ENCODE peak calls at places on chromosomes 13 and 19, in six cellular contexts. F is AG04450, N is cardiac fibroblast, I is psoas muscle, W is IMR-90, R is heart right ventricle. E is an unnamed sample.

GRCh38 chr19:6238643-6239281 is 41.0 kb downstream of the MLLT1 start:
- DNase-seq in R (peak; percentile 53), I (peak; percentile 74), F (no peak), N (peak; percentile 81), W (peak; percentile 34), E (peak; percentile 79)

GRCh38 chr13:91553584-91553983 is 155.2 kb downstream of the GPC5 start:
- DNase-seq in W (no peak), F (no peak), N (no peak), I (no peak), R (no peak), E (no peak)

GRCh38 chr19:2038284-2039081 is 12.6 kb downstream of the MKNK2 start:
- DNase-seq in N (no peak), I (no peak), F (no peak), R (no peak), W (no peak), E (no peak)

GRCh38 chr19:51122112-51122981 is 2.4 kb upstream of the SIGLEC9 start:
- DNase-seq in F (no peak), R (no peak), I (no peak), N (peak; percentile 36), W (no peak), E (no peak)

GRCh38 chr19:16886305-16886880 is 2.4 kb upstream of the F2RL3 start:
- DNase-seq in F (no peak), I (peak; percentile 55), N (peak; percentile 89), R (peak; percentile 66), W (peak; percentile 46), E (no peak)

GRCh38 chr19:4732680-4733114 is 9.1 kb upstream of the DPP9 start:
- DNase-seq in N (peak; percentile 75), I (no peak), R (peak; percentile 44), F (peak; percentile 26), W (peak; percentile 57), E (peak; percentile 37)

GRCh38 chr19:30406220-30406944 is 34.2 kb downstream of the ZNF536 start:
- DNase-seq in R (peak; percentile 15), W (no peak), F (no peak), N (no peak), I (no peak), E (peak; percentile 1)

GRCh38 chr13:30802953-30803478 is 67.7 kb downstream of the ALOX5AP start:
- DNase-seq in I (peak; percentile 90), R (peak; percentile 82), W (peak; percentile 70), F (peak; percentile 43), N (peak; percentile 85), E (peak; percentile 19)

GRCh38 chr13:50911937-50912624 is 2.5 kb downstream of the RNASEH2B start:
- DNase-seq in R (peak; percentile 89), I (peak; percentile 86), W (peak; percentile 90), N (peak; percentile 88), F (peak; percentile 79), E (peak; percentile 50)

GRCh38 chr13:30796132-30796832 is 60.9 kb downstream of the ALOX5AP start:
- DNase-seq in I (no peak), N (peak; percentile 62), R (no peak), F (no peak), W (peak; percentile 62), E (no peak)

GRCh38 chr19:51470966-51471365 is 7.4 kb upstream of the CEACAM18 start:
- DNase-seq in N (peak; percentile 28), I (no peak), R (no peak), W (no peak), F (no peak), E (no peak)

GRCh38 chr19:41023193-41023592 is 32.1 kb downstream of the CYP2B6 start:
- DNase-seq in R (no peak), W (no peak), N (no peak), I (no peak), F (no peak), E (no peak)

GRCh38 chr19:30556230-30556711 is 184.1 kb downstream of the ZNF536 start:
- DNase-seq in I (no peak), W (no peak), N (no peak), F (no peak), R (no peak), E (peak; percentile 52)

GRCh38 chr19:33477781-33478180 is 43.8 kb downstream of the PEPD start:
- DNase-seq in N (no peak), W (peak; percentile 21), F (no peak), R (no peak), I (no peak), E (no peak)

GRCh38 chr13:74487091-74487722 is 353.0 kb upstream of the KLF12 start:
- DNase-seq in F (no peak), I (no peak), W (no peak), R (no peak), N (no peak), E (no peak)

GRCh38 chr19:43743059-43743458 is 11.7 kb downstream of the SMG9 start:
- DNase-seq in I (no peak), W (peak; percentile 57), F (no peak), R (no peak), N (peak; percentile 67), E (no peak)

GRCh38 chr19:34806976-34807860 is 34.2 kb upstream of the ZNF599 start:
- DNase-seq in I (no peak), F (no peak), W (no peak), N (no peak), R (no peak), E (no peak)

GRCh38 chr19:35311901-35312665 is 16.9 kb upstream of the CD22 start:
- DNase-seq in N (no peak), I (no peak), R (no peak), F (no peak), W (no peak), E (no peak)

DNA sequence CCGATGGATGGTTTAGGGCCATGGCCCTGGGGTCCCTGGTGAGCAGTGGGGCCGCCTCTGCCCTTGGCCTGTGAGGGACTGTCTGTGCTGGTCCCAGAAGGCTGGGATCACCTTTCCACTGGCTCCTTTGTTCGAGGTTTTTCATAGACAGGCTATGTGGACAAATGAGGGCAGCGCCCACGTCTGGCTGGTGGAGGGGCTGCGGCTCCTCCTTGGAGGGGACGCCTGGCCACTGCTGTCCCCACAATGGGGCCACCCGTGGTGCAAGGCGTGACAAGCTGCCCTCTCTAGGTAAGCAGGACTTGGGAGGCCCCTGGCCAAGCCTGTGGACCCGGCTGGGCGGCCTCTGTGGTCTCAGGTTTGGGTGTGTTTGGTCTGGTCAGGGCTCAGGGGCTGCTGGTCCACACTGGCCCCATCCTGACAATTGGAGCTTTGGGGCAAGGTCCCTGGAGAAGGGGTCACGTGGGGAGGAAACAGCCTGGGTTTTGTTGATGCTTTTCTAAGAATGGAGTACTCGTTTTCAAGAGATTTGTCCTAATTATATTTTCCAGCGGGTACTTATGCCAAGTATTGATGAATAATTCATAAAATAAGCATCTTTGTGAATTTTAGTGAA is 33.3 kb downstream of the MCF2L start:
- DNase-seq in R (no peak), I (no peak), N (no peak), F (no peak), W (no peak), E (no peak)
- TF ChIP-seq CTCF in R (peak; percentile 6), I (peak; percentile 13), N (no peak), F (peak; percentile 18), W (peak; percentile 7), E (peak; percentile 4)

DNA sequence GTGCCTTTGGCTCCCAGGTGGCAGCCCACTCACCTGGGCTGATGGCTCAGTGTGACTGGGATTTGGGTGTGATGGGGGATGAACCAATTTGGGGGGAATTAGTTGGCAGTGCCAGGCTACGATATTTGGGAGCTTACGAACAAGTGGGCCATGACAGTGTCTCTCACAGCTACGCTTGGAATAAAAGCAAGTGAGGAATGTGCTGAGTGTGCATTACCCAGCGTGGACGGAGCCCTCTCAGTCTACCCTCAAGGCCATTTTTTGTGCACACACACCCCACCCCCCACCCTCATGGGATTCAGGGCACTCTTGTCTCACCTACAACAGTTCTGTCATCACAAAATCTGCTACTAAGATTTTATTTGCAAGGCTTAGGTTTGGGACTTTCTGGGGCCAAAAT is 329.1 kb downstream of the NDFIP2 start:
- DNase-seq in I (no peak), R (no peak), N (no peak), W (no peak), F (no peak), E (no peak)
- TF ChIP-seq CTCF in I (no peak), R (no peak), N (no peak), W (no peak), F (no peak), E (no peak)

DNA sequence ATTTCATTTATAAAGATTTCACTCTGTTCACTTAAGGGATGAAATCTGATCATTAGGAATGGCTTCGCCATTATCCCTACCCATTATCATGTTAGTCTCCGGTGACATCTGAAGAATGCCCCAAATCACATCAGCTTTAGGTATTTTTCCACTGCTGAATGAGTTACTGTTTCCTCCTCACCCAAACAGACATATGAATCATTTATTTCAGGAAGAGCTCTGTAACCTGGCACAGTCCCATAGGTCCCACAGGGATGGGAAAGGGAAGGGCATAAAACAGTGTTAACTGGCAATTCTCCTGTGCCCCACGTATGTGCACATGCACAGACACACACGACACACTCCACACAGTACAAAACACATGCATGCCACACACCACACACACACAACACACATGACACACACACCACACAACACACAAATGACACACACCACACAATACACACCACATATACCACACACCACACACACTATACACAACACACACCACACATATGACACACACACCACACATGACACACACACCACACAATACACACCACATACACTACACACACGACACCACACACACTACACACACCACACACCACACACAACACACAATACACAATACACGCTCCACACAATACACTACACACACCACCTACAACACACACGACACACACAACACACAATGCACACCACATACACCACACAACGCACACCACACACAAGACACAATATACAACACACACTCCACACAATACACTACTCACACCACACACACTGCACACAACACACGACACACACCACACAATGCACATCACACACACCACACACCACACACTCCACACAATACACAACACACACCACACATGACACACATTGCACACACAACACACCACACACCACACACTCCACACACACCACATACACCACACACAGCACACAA is 15.4 kb downstream of the TMEM255B start:
- DNase-seq in R (no peak), I (no peak), F (no peak), W (peak; percentile 19), N (peak; percentile 59), E (no peak)
- TF ChIP-seq CTCF in R (no peak), I (no peak), F (no peak), W (no peak), N (no peak), E (no peak)

GRCh38 chr19:54095136-54095858 is 5.3 kb downstream of the OSCAR start:
- DNase-seq in R (no peak), F (no peak), W (no peak), N (no peak), I (no peak), E (no peak)

GRCh38 chr19:54094601-54095000 is 6.0 kb downstream of the OSCAR start:
- DNase-seq in F (no peak), I (no peak), N (no peak), R (no peak), W (no peak), E (no peak)

GRCh38 chr19:54102421-54103169 is at the start of gene NDUFA3:
- DNase-seq in R (peak; percentile 97), F (peak; percentile 97), N (peak; percentile 99), I (peak; percentile 99), W (peak; percentile 98), E (peak; percentile 92)

GRCh38 chr19:54100560-54100959 is at the start of gene OSCAR:
- DNase-seq in F (no peak), R (no peak), I (no peak), W (no peak), N (no peak), E (no peak)

DNA sequence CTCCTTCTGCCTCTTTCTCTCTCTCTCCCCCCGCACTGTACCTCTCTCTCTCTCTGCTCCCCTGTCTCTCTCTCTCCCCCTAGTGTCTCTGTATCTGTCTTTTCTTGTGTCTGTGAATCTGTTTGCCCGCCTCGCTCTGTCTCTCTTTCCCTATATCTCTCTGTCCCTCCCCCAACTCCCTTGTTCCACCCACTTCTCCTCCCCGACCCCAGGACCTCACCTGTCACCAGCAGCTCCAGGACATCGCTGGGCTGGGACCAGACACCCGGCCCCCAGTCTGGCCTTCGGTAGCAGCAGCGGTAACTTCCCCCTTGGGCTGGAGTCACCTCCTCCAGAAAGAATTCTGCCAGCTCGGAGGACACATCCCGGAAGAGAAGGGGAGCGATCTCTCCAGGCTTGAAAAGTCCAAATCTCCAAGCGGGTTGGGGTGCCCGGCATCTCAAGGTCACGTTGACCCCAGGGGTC is 3.9 kb downstream of the OSCAR start:
- DNase-seq in N (peak; percentile 57), W (peak; percentile 17), I (no peak), R (no peak), F (no peak), E (no peak)
- TF ChIP-seq CTCF in N (peak; percentile 49), W (peak; percentile 34), I (no peak), R (no peak), F (peak; percentile 55), E (peak; percentile 15)